ENCODE peak calls at places on chromosomes 7 and 10, in four cellular contexts. B, Y, N and P are unnamed samples. For H3K9me3, the result is how much of the 10 kb centered on the place peaks cover.

GRCh38 chr7:83484266-83484665 is 164.7 kb downstream of the SEMA3E start:
- DNase-seq in B (no peak), Y (no peak), N (no peak), P (no peak)

GRCh38 chr7:152587366-152587765 is 88.6 kb downstream of the XRCC2 start:
- DNase-seq in B (no peak), Y (no peak), N (no peak), P (no peak)

GRCh38 chr7:1103009-1103788 is 15.3 kb downstream of the GPER1 start:
- DNase-seq in B (no peak), Y (no peak), N (peak), P (no peak)

GRCh38 chr7:39624202-39624807 is 933 bp downstream of the RALA start:
- DNase-seq in B (no peak), Y (no peak), N (no peak), P (no peak)

GRCh38 chr7:138843632-138844580 is 45.9 kb upstream of the ATP6V0A4 start:
- DNase-seq in B (no peak), Y (no peak), N (no peak), P (no peak)

GRCh38 chr7:32242436-32242835 is 172.2 kb upstream of the PDE1C start:
- DNase-seq in B (no peak), Y (no peak), N (no peak), P (no peak)

GRCh38 chr10:111600772-111601171 is 523.9 kb downstream of the ADRA2A start:
- DNase-seq in B (no peak), Y (no peak), N (no peak), P (no peak)

GRCh38 chr7:38185395-38185920 is 7.4 kb downstream of the STARD3NL start:
- DNase-seq in B (no peak), Y (no peak), N (no peak), P (no peak)

GRCh38 chr10:50392966-50393718 is 141.8 kb upstream of the ASAH2 start:
- DNase-seq in B (no peak), Y (no peak), N (no peak), P (no peak)

GRCh38 chr10:10938676-10939075 is 79.0 kb upstream of the CELF2 start:
- DNase-seq in B (no peak), Y (no peak), N (no peak), P (no peak)

GRCh38 chr10:108673756-108674155 is 1249.6 kb downstream of the XPNPEP1 start:
- DNase-seq in B (no peak), Y (no peak), N (no peak), P (no peak)

DNA sequence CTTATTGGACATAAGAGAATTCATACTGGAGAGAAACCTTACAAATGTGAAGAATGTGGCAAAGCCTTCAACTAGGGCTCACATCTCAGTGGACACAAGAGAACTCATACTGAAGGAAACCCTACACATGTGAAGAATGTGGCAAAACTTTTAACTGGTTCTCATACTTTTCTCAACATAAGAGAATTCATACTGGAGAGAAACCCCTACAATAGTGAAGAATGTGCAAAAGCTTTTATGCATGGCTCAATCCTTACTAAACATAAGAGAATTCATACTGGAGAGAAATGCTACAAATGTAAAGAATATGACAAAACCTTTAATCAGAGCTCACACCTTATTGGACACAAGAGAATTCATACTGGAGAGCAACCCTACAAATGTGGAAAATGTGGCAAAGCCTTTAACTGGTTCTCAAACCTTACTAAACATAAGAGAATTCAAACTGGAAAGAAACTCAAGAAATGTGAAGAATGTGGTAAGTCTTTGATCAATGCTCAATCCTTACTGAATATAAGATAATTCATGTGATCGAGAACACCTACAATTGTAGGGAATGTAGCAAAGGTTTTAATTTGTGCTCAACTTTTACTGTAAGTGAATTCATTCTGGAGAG is 121.8 kb upstream of the ZNF722 start:
- DNase-seq in B (no peak), Y (no peak), N (no peak), P (no peak)
- H3K9me3 ChIP-seq in B (under half), Y (half or more), N (half or more), P (half or more)

GRCh38 chr10:22633106-22633505 is 81.3 kb downstream of the PIP4K2A start:
- DNase-seq in B (no peak), Y (no peak), N (no peak), P (no peak)

GRCh38 chr10:22634606-22635467 is 79.5 kb downstream of the PIP4K2A start:
- DNase-seq in B (no peak), Y (no peak), N (no peak), P (no peak)

GRCh38 chr10:22633528-22633927 is 80.8 kb downstream of the PIP4K2A start:
- DNase-seq in B (no peak), Y (no peak), N (no peak), P (no peak)

GRCh38 chr10:22635650-22636049 is 78.7 kb downstream of the PIP4K2A start:
- DNase-seq in B (no peak), Y (no peak), N (no peak), P (no peak)

GRCh38 chr10:22634093-22634492 is 80.3 kb downstream of the PIP4K2A start:
- DNase-seq in B (no peak), Y (no peak), N (no peak), P (no peak)
- H3K27ac ChIP-seq in B (no peak), Y (no peak), N (no peak), P (no peak)

GRCh38 chr7:64359543-64359942 is 45.8 kb downstream of the ZNF736 start:
- DNase-seq in B (no peak), Y (no peak), N (no peak), P (no peak)
- TF ChIP-seq CTCF in B (no peak), Y (no peak), N (no peak), P (no peak)

DNA sequence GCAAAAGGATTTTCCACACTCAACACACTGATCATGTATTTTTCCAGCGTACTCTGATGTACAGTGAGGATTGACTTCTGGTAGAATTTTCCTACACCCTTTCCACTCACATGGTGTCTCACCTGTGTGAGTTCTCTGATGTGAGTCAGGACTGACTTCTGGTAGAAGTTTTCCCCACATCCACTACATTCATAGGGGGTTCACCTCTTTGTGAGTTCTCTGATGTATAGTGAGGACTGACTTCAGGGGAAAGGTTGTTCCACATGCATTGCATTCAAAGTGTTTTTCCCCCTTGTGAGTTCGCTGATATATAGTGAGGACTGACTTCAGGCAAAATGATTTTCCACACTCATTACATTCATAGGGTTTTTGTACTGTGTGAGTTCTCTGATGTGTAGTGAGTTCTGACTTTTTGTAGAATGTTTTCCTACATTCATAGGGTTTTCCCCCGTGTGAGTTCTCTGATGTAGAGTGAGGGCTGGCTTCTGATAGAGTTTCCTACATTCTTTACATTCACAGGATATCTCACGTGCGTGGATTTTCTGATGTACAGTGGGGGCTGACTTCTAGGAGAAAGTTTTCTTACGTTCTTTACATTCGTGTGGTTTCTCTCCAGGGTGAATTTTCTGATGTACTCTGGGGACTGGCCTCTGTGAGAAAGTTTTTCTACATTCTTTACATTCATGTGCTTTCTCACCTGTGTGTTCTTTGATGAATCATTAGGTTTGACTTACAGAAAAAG is 146.5 kb downstream of the GLRX3 start:
- DNase-seq in B (no peak), Y (no peak), N (no peak), P (no peak)
- H3K9me3 ChIP-seq in B (under half), Y (half or more), N (half or more), P (half or more)

GRCh38 chr10:660413-660979 is 29.0 kb downstream of the DIP2C start:
- DNase-seq in B (peak), Y (no peak), N (no peak), P (no peak)

GRCh38 chr10:663466-663751 is 26.1 kb downstream of the DIP2C start:
- DNase-seq in B (no peak), Y (no peak), N (no peak), P (no peak)

GRCh38 chr10:660980-661890 is 28.2 kb downstream of the DIP2C start:
- DNase-seq in B (peak), Y (no peak), N (no peak), P (no peak)

GRCh38 chr10:662686-663465 is 26.6 kb downstream of the DIP2C start:
- DNase-seq in B (no peak), Y (no peak), N (no peak), P (no peak)

GRCh38 chr10:661891-662605 is 27.4 kb downstream of the DIP2C start:
- DNase-seq in B (no peak), Y (no peak), N (no peak), P (no peak)
- H3K27ac ChIP-seq in B (peak), Y (no peak), N (peak), P (no peak)

DNA sequence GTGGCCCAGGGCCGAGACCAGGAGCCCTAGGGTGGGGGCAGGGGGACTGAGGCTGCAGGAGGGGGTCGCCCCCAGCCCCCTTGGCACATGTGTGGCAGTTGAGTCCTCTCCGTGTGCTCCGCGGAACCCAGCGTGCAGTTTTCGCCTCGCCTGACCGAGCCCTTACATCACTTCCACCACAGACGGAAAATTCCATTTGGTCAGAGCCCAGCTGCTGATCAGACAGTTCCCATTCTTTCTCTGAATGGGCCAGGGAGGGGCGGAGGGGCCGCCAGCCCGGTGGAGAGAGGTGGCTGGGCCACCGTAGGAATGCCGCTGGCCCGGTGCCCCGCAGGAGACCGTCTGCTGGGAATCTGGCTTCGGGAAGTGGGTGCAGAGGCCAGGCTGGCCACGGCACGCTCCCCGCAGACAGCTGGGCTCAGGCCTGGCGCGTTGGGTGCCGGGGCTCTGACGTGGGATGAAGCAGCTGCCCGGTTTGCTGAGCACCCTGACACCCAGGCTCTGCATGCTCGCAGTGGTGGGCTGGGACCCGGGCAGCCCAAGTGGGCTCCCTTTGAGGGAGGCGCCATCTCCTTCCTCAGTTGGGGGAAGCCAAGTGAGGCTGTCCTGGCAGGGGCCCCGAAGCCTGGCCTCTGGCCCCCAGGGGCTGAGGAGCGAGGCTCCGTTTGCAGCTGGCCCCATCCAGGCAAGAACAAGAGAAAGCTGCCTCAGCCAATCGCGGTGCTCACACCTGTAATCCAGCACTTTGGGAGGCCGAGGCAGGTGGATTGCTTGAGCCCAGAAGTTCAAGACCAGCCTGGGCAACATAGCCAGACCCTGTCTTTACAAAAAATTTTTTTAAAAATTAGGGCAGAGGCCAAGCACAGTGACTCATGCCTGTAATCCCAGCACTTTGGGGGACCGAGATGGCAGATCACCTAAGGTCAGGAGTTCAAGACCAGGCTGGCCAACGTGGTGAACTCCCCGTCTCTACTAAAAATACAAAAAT is 9.9 kb downstream of the TTYH3 start:
- DNase-seq in B (peak), Y (no peak), N (peak), P (no peak)
- TF ChIP-seq CTCF in B (no peak), Y (no peak), N (no peak), P (no peak)

GRCh38 chr7:157500171-157500960 is 163.6 kb downstream of the DNAJB6 start:
- DNase-seq in B (no peak), Y (no peak), N (peak), P (no peak)
- H3K9me3 ChIP-seq in B (under half), Y (under half), N (under half), P (under half)

DNA sequence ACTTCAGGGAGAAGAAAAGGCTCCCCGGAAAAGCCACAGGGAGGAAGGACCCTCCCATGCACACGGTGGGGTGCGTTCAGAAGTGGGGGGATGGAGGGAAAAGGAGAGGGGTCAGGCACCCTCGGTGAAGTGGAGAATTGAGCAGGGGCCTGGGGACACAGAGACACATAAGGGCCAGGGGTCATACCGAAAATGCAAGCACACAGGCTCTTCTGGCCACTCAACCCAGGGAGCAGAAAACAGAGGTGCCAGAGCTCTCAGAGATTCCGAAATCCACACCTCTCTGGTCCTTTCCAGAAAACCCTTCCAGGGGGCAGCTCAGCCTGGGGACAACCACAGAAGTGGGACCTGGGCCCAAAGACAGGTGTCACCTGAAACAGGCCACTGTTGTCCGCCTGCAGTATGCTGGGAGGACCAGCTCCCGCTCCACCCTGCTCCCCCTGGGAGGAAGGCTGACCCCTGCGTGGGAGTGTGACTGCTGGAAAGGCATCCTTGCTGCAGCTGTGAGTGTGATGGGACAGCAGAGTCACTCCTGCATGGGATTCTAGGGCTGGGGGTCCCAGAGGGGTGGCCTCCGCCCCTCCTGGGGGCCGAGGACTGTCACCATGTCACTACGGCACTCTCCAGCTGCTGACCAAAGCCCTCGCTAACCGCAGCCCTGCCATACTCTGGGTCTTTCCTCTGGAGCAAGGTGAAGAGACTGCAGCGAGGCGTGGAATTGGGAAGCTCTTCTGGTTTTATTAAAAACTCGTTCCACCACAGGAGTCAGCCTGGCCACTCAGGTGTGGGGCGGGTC is 63.1 kb downstream of the TMEM209 start:
- DNase-seq in B (no peak), Y (no peak), N (no peak), P (no peak)
- H3K27ac ChIP-seq in B (peak), Y (no peak), N (no peak), P (peak)